ENCODE peak calls at places on chromosomes 12 and 14, in eight cellular contexts. One of them, this sample, is unnamed. For H3K9me3, the result is how much of the 10 kb centered on the place peaks cover.

GRCh38 chr12:78746001-78746400 is 118.6 kb upstream of the SYT1 start:
- DNase-seq in endodermal cell: no peak
- DNase-seq in sigmoid colon: no peak
- DNase-seq in ovary: no peak
- DNase-seq in esophagus squamous epithelium: no peak
- DNase-seq in GM23248: no peak
- DNase-seq in left ventricle myocardium inferior: no peak
- DNase-seq in naive thymus-derived CD4-positive, alpha-beta T cell: no peak
- DNase-seq in this sample: no peak

GRCh38 chr12:66244446-66244845 is 55.4 kb downstream of the IRAK3 start:
- DNase-seq in endodermal cell: no peak
- DNase-seq in sigmoid colon: no peak
- DNase-seq in ovary: no peak
- DNase-seq in esophagus squamous epithelium: no peak
- DNase-seq in GM23248: no peak
- DNase-seq in left ventricle myocardium inferior: no peak
- DNase-seq in naive thymus-derived CD4-positive, alpha-beta T cell: no peak
- DNase-seq in this sample: no peak

GRCh38 chr14:39739796-39740195 is 307.6 kb upstream of the FBXO33 start:
- DNase-seq in endodermal cell: no peak
- DNase-seq in sigmoid colon: no peak
- DNase-seq in ovary: no peak
- DNase-seq in esophagus squamous epithelium: no peak
- DNase-seq in GM23248: no peak
- DNase-seq in left ventricle myocardium inferior: peak
- DNase-seq in naive thymus-derived CD4-positive, alpha-beta T cell: no peak
- DNase-seq in this sample: no peak

GRCh38 chr14:95044463-95045254 is 112.7 kb downstream of the DICER1 start:
- DNase-seq in endodermal cell: peak
- DNase-seq in sigmoid colon: peak
- DNase-seq in ovary: no peak
- DNase-seq in esophagus squamous epithelium: no peak
- DNase-seq in GM23248: no peak
- DNase-seq in left ventricle myocardium inferior: no peak
- DNase-seq in naive thymus-derived CD4-positive, alpha-beta T cell: no peak
- DNase-seq in this sample: peak

GRCh38 chr14:73491977-73492552 is 1.3 kb downstream of the RIOX1 start:
- DNase-seq in endodermal cell: no peak
- DNase-seq in sigmoid colon: peak
- DNase-seq in ovary: no peak
- DNase-seq in esophagus squamous epithelium: no peak
- DNase-seq in GM23248: no peak
- DNase-seq in left ventricle myocardium inferior: no peak
- DNase-seq in naive thymus-derived CD4-positive, alpha-beta T cell: no peak
- DNase-seq in this sample: peak

GRCh38 chr12:125284945-125285344 is 219.7 kb downstream of the AACS start:
- DNase-seq in endodermal cell: no peak
- DNase-seq in sigmoid colon: no peak
- DNase-seq in ovary: no peak
- DNase-seq in esophagus squamous epithelium: no peak
- DNase-seq in GM23248: no peak
- DNase-seq in left ventricle myocardium inferior: no peak
- DNase-seq in naive thymus-derived CD4-positive, alpha-beta T cell: no peak
- DNase-seq in this sample: no peak

GRCh38 chr12:4960030-4960429 is 50.3 kb downstream of the KCNA1 start:
- DNase-seq in endodermal cell: peak
- DNase-seq in sigmoid colon: peak
- DNase-seq in ovary: no peak
- DNase-seq in esophagus squamous epithelium: no peak
- DNase-seq in GM23248: no peak
- DNase-seq in left ventricle myocardium inferior: peak
- DNase-seq in naive thymus-derived CD4-positive, alpha-beta T cell: no peak
- DNase-seq in this sample: no peak

GRCh38 chr12:109877504-109878246 is 2.7 kb downstream of the GLTP start:
- DNase-seq in endodermal cell: no peak
- DNase-seq in sigmoid colon: no peak
- DNase-seq in ovary: no peak
- DNase-seq in esophagus squamous epithelium: no peak
- DNase-seq in GM23248: no peak
- DNase-seq in left ventricle myocardium inferior: no peak
- DNase-seq in naive thymus-derived CD4-positive, alpha-beta T cell: no peak
- DNase-seq in this sample: no peak

GRCh38 chr12:8077207-8077606 is 4.9 kb upstream of the NECAP1 start:
- DNase-seq in endodermal cell: no peak
- DNase-seq in sigmoid colon: no peak
- DNase-seq in ovary: no peak
- DNase-seq in esophagus squamous epithelium: no peak
- DNase-seq in GM23248: peak
- DNase-seq in left ventricle myocardium inferior: no peak
- DNase-seq in naive thymus-derived CD4-positive, alpha-beta T cell: no peak
- DNase-seq in this sample: no peak

GRCh38 chr14:64673748-64674147 is 30.5 kb upstream of the PLEKHG3 start:
- DNase-seq in endodermal cell: no peak
- DNase-seq in sigmoid colon: no peak
- DNase-seq in ovary: no peak
- DNase-seq in esophagus squamous epithelium: no peak
- DNase-seq in GM23248: no peak
- DNase-seq in left ventricle myocardium inferior: no peak
- DNase-seq in naive thymus-derived CD4-positive, alpha-beta T cell: no peak
- DNase-seq in this sample: no peak

GRCh38 chr12:50188875-50189575 is 21.9 kb upstream of the CERS5 start:
- DNase-seq in endodermal cell: peak
- DNase-seq in sigmoid colon: no peak
- DNase-seq in ovary: no peak
- DNase-seq in esophagus squamous epithelium: no peak
- DNase-seq in GM23248: no peak
- DNase-seq in left ventricle myocardium inferior: no peak
- DNase-seq in naive thymus-derived CD4-positive, alpha-beta T cell: no peak
- DNase-seq in this sample: no peak

GRCh38 chr12:53298154-53298553 is 1.3 kb upstream of the MYG1 start:
- DNase-seq in endodermal cell: no peak
- DNase-seq in sigmoid colon: no peak
- DNase-seq in ovary: no peak
- DNase-seq in esophagus squamous epithelium: no peak
- DNase-seq in GM23248: peak
- DNase-seq in left ventricle myocardium inferior: no peak
- DNase-seq in naive thymus-derived CD4-positive, alpha-beta T cell: no peak
- DNase-seq in this sample: no peak

GRCh38 chr14:94992046-94992445 is 165.3 kb downstream of the DICER1 start:
- DNase-seq in endodermal cell: no peak
- DNase-seq in sigmoid colon: no peak
- DNase-seq in ovary: no peak
- DNase-seq in esophagus squamous epithelium: no peak
- DNase-seq in GM23248: peak
- DNase-seq in left ventricle myocardium inferior: no peak
- DNase-seq in naive thymus-derived CD4-positive, alpha-beta T cell: no peak
- DNase-seq in this sample: no peak

GRCh38 chr12:32483499-32483898 is 84.1 kb downstream of the FGD4 start:
- DNase-seq in endodermal cell: no peak
- DNase-seq in sigmoid colon: no peak
- DNase-seq in ovary: no peak
- DNase-seq in esophagus squamous epithelium: no peak
- DNase-seq in GM23248: no peak
- DNase-seq in left ventricle myocardium inferior: no peak
- DNase-seq in naive thymus-derived CD4-positive, alpha-beta T cell: no peak
- DNase-seq in this sample: no peak

GRCh38 chr14:22479781-22480464 is 109.1 kb downstream of the DAD1 start:
- DNase-seq in endodermal cell: no peak
- DNase-seq in sigmoid colon: no peak
- DNase-seq in ovary: no peak
- DNase-seq in esophagus squamous epithelium: no peak
- DNase-seq in GM23248: no peak
- DNase-seq in left ventricle myocardium inferior: no peak
- DNase-seq in naive thymus-derived CD4-positive, alpha-beta T cell: no peak
- DNase-seq in this sample: no peak

GRCh38 chr14:105865266-105865903 is 339.0 kb downstream of the TMEM121 start:
- DNase-seq in endodermal cell: peak
- DNase-seq in sigmoid colon: peak
- DNase-seq in ovary: peak
- DNase-seq in esophagus squamous epithelium: no peak
- DNase-seq in GM23248: no peak
- DNase-seq in left ventricle myocardium inferior: peak
- DNase-seq in naive thymus-derived CD4-positive, alpha-beta T cell: peak
- DNase-seq in this sample: no peak

GRCh38 chr12:92673756-92674155 is 29.0 kb upstream of the PLEKHG7 start:
- DNase-seq in endodermal cell: no peak
- DNase-seq in sigmoid colon: no peak
- DNase-seq in ovary: no peak
- DNase-seq in esophagus squamous epithelium: no peak
- DNase-seq in GM23248: no peak
- DNase-seq in left ventricle myocardium inferior: no peak
- DNase-seq in naive thymus-derived CD4-positive, alpha-beta T cell: no peak
- DNase-seq in this sample: no peak

GRCh38 chr12:115260807-115261161 is 576.8 kb upstream of the TBX3 start:
- DNase-seq in endodermal cell: no peak
- DNase-seq in sigmoid colon: no peak
- DNase-seq in ovary: no peak
- DNase-seq in esophagus squamous epithelium: no peak
- DNase-seq in GM23248: peak
- DNase-seq in left ventricle myocardium inferior: no peak
- DNase-seq in naive thymus-derived CD4-positive, alpha-beta T cell: no peak
- DNase-seq in this sample: no peak

GRCh38 chr12:24133385-24133784 is 183.9 kb upstream of the SOX5 start:
- DNase-seq in endodermal cell: peak
- DNase-seq in sigmoid colon: no peak
- DNase-seq in ovary: no peak
- DNase-seq in esophagus squamous epithelium: no peak
- DNase-seq in GM23248: no peak
- DNase-seq in left ventricle myocardium inferior: no peak
- DNase-seq in naive thymus-derived CD4-positive, alpha-beta T cell: no peak
- DNase-seq in this sample: no peak

GRCh38 chr14:22428681-22429315 is 160.2 kb downstream of the DAD1 start:
- DNase-seq in endodermal cell: peak
- DNase-seq in sigmoid colon: no peak
- DNase-seq in ovary: no peak
- DNase-seq in esophagus squamous epithelium: no peak
- DNase-seq in GM23248: peak
- DNase-seq in left ventricle myocardium inferior: no peak
- DNase-seq in naive thymus-derived CD4-positive, alpha-beta T cell: no peak
- DNase-seq in this sample: no peak

DNA sequence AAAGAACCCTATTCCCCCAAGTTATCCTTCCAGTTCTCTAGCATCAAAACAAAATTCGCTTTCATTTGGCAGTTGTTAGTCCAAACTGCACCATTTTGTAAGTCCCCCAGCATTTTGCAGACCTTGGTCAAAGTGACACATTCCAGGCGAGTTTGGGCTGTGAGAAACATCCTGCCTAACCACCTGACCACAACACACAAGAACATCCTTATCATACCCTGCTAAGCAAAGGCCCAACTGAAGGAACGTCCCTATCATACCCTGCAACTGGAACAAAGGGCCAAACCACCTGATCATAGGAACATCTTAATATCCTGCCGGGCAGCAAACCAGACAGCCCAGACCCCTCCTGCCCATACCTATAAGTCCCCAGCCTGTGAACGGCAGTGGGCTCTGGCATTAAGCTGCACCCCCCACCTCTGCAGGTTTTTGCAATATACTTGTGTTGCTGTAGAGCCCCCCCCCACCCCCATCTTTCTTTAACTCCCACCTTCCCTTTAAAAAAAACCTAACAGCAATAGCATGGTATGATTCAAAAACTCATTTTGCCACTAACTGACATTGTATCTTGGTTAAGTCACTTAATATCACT is 2.7 kb downstream of the PCNX4 start:
- DNase-seq in endodermal cell: peak
- DNase-seq in sigmoid colon: no peak
- DNase-seq in ovary: no peak
- DNase-seq in esophagus squamous epithelium: no peak
- DNase-seq in GM23248: peak
- DNase-seq in left ventricle myocardium inferior: no peak
- DNase-seq in naive thymus-derived CD4-positive, alpha-beta T cell: no peak
- DNase-seq in this sample: no peak
- H3K4me3 ChIP-seq in endodermal cell: peak
- H3K4me3 ChIP-seq in sigmoid colon: no peak
- H3K4me3 ChIP-seq in ovary: no peak
- H3K4me3 ChIP-seq in esophagus squamous epithelium: no peak
- H3K4me3 ChIP-seq in GM23248: peak
- H3K4me3 ChIP-seq in left ventricle myocardium inferior: peak
- H3K4me3 ChIP-seq in naive thymus-derived CD4-positive, alpha-beta T cell: no peak
- H3K4me3 ChIP-seq in this sample: peak

GRCh38 chr14:28344381-28344780 is 422.2 kb upstream of the FOXG1 start:
- DNase-seq in endodermal cell: no peak
- DNase-seq in sigmoid colon: no peak
- DNase-seq in ovary: no peak
- DNase-seq in esophagus squamous epithelium: no peak
- DNase-seq in GM23248: no peak
- DNase-seq in left ventricle myocardium inferior: no peak
- DNase-seq in naive thymus-derived CD4-positive, alpha-beta T cell: no peak
- DNase-seq in this sample: no peak
- H3K9me3 ChIP-seq in endodermal cell: under half
- H3K9me3 ChIP-seq in sigmoid colon: under half
- H3K9me3 ChIP-seq in ovary: under half
- H3K9me3 ChIP-seq in esophagus squamous epithelium: under half
- H3K9me3 ChIP-seq in GM23248: under half
- H3K9me3 ChIP-seq in left ventricle myocardium inferior: under half
- H3K9me3 ChIP-seq in naive thymus-derived CD4-positive, alpha-beta T cell: under half
- H3K9me3 ChIP-seq in this sample: under half

GRCh38 chr12:100077367-100077766 is 65.3 kb downstream of the BLTP3B start:
- DNase-seq in endodermal cell: no peak
- DNase-seq in sigmoid colon: no peak
- DNase-seq in ovary: no peak
- DNase-seq in esophagus squamous epithelium: no peak
- DNase-seq in GM23248: peak
- DNase-seq in left ventricle myocardium inferior: no peak
- DNase-seq in naive thymus-derived CD4-positive, alpha-beta T cell: no peak
- DNase-seq in this sample: no peak

GRCh38 chr12:100069795-100070194 is 72.9 kb downstream of the BLTP3B start:
- DNase-seq in endodermal cell: no peak
- DNase-seq in sigmoid colon: no peak
- DNase-seq in ovary: no peak
- DNase-seq in esophagus squamous epithelium: no peak
- DNase-seq in GM23248: no peak
- DNase-seq in left ventricle myocardium inferior: no peak
- DNase-seq in naive thymus-derived CD4-positive, alpha-beta T cell: no peak
- DNase-seq in this sample: no peak

GRCh38 chr12:100075598-100075997 is 67.1 kb downstream of the BLTP3B start:
- DNase-seq in endodermal cell: no peak
- DNase-seq in sigmoid colon: no peak
- DNase-seq in ovary: no peak
- DNase-seq in esophagus squamous epithelium: no peak
- DNase-seq in GM23248: no peak
- DNase-seq in left ventricle myocardium inferior: no peak
- DNase-seq in naive thymus-derived CD4-positive, alpha-beta T cell: no peak
- DNase-seq in this sample: no peak
- H3K4me3 ChIP-seq in endodermal cell: no peak
- H3K4me3 ChIP-seq in sigmoid colon: no peak
- H3K4me3 ChIP-seq in ovary: no peak
- H3K4me3 ChIP-seq in esophagus squamous epithelium: no peak
- H3K4me3 ChIP-seq in GM23248: no peak
- H3K4me3 ChIP-seq in left ventricle myocardium inferior: no peak
- H3K4me3 ChIP-seq in naive thymus-derived CD4-positive, alpha-beta T cell: no peak
- H3K4me3 ChIP-seq in this sample: no peak

DNA sequence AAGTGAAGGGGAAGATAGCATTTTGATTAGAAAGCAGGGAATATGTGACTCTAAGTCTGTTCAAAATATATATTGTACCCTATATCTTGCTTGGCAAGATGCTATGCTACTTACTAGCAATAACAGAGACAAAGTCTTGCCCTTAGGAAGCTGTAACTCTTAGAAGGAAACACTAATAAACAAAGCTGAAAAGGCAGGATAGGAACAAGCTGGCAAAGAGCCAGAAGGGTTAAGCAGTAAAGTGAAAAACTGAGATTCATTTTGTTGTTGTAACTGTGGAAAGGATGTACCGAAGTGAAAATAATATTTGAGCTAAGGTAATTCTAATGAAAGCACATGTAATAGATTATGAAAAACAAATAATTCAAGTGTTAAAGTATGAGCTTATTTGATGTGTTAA is 527.1 kb upstream of the FLRT2 start:
- DNase-seq in endodermal cell: no peak
- DNase-seq in sigmoid colon: no peak
- DNase-seq in ovary: no peak
- DNase-seq in esophagus squamous epithelium: no peak
- DNase-seq in GM23248: peak
- DNase-seq in left ventricle myocardium inferior: no peak
- DNase-seq in naive thymus-derived CD4-positive, alpha-beta T cell: no peak
- DNase-seq in this sample: no peak
- H3K9me3 ChIP-seq in endodermal cell: under half
- H3K9me3 ChIP-seq in sigmoid colon: under half
- H3K9me3 ChIP-seq in ovary: under half
- H3K9me3 ChIP-seq in esophagus squamous epithelium: under half
- H3K9me3 ChIP-seq in GM23248: under half
- H3K9me3 ChIP-seq in left ventricle myocardium inferior: under half
- H3K9me3 ChIP-seq in naive thymus-derived CD4-positive, alpha-beta T cell: under half
- H3K9me3 ChIP-seq in this sample: under half

This sample was measured in kidney.